ENCODE peak calls at places on chromosomes 16 and 17, in four cellular contexts. A is PC-9, H is astrocyte of the cerebellum, S is cardiac fibroblast. E is an unnamed sample.

GRCh38 chr17:36979585-36979941 is 30.8 kb downstream of the AATF start:
- DNase-seq in S (peak), H (no peak), A (no peak), E (no peak)

GRCh38 chr16:35744084-35744483 is 2284.7 kb downstream of the TP53TG3F start:
- DNase-seq in A (no peak), S (no peak), H (no peak), E (no peak)

GRCh38 chr16:27324851-27325301 is 11.1 kb downstream of the IL4R start:
- DNase-seq in A (no peak), H (no peak), S (no peak), E (no peak)

GRCh38 chr17:41680426-41681040 is 8.2 kb upstream of the EIF1 start:
- DNase-seq in S (no peak), H (no peak), A (no peak), E (no peak)

GRCh38 chr17:43591750-43592562 is 45.8 kb upstream of the ETV4 start:
- DNase-seq in H (peak), S (peak), A (no peak), E (peak)

GRCh38 chr16:68369168-68369567 is 58.3 kb downstream of the PRMT7 start:
- DNase-seq in H (no peak), S (no peak), A (no peak), E (no peak)

GRCh38 chr16:11452746-11453344 is 107.6 kb downstream of the RMI2 start:
- DNase-seq in A (no peak), S (no peak), H (no peak), E (no peak)

GRCh38 chr16:16120382-16121184 is 102.7 kb downstream of the ABCC6 start:
- DNase-seq in S (peak), A (no peak), H (no peak), E (no peak)

GRCh38 chr17:15351925-15352324 is 10.5 kb upstream of the TEKT3 start:
- DNase-seq in A (no peak), H (peak), S (peak), E (peak)

GRCh38 chr16:1710811-1711507 is 5.0 kb downstream of the MAPK8IP3 start:
- DNase-seq in S (no peak), A (no peak), H (no peak), E (no peak)

GRCh38 chr17:77741109-77741508 is 217.4 kb upstream of the TNRC6C start:
- DNase-seq in H (no peak), A (no peak), S (no peak), E (no peak)

GRCh38 chr16:72856797-72857196 is 191.1 kb downstream of the ZFHX3 start:
- DNase-seq in S (no peak), H (no peak), A (no peak), E (no peak)

GRCh38 chr17:37465058-37465616 is 24.6 kb upstream of the DUSP14 start:
- DNase-seq in H (no peak), S (peak), A (no peak), E (no peak)

GRCh38 chr16:78278047-78278446 is 178.6 kb downstream of the WWOX start:
- DNase-seq in A (no peak), S (no peak), H (no peak), E (no peak)

GRCh38 chr17:5913641-5914040 is 156.5 kb upstream of the WSCD1 start:
- DNase-seq in S (no peak), A (no peak), H (no peak), E (no peak)

GRCh38 chr16:85963746-85964370 is 64.9 kb downstream of the IRF8 start:
- DNase-seq in S (peak), A (no peak), H (no peak), E (no peak)

GRCh38 chr16:27053996-27054395 is 12.7 kb upstream of the C16orf82 start:
- DNase-seq in H (no peak), A (no peak), S (no peak), E (no peak)

GRCh38 chr17:81794509-81794908 is 9.4 kb upstream of the GCGR start:
- DNase-seq in A (peak), S (peak), H (no peak), E (no peak)

GRCh38 chr16:11396241-11397048 is 51.2 kb downstream of the RMI2 start:
- DNase-seq in S (peak), A (peak), H (no peak), E (no peak)

GRCh38 chr17:45411348-45412105 is 21.1 kb downstream of the ARHGAP27 start:
- DNase-seq in A (no peak), H (no peak), S (no peak), E (no peak)

GRCh38 chr17:77098884-77099545 is 41.8 kb upstream of the SEC14L1 start:
- DNase-seq in S (peak), A (no peak), H (peak), E (no peak)

GRCh38 chr16:75526032-75526790 is 9.7 kb downstream of the CHST5 start:
- DNase-seq in S (no peak), H (no peak), A (no peak), E (no peak)

GRCh38 chr17:1201132-1201702 is 21.4 kb upstream of the ABR start:
- DNase-seq in S (no peak), H (no peak), A (no peak), E (no peak)

GRCh38 chr17:8382052-8382879 is 727 bp downstream of the RPL26 start:
- DNase-seq in A (no peak), S (peak), H (no peak), E (no peak)

GRCh38 chr16:20323591-20324117 is 3.7 kb downstream of the GP2 start:
- DNase-seq in S (no peak), H (no peak), A (no peak), E (no peak)

GRCh38 chr17:45282683-45283644 is 21.1 kb upstream of the SPATA32 start:
- DNase-seq in S (peak), A (no peak), H (no peak), E (peak)

GRCh38 chr17:33328129-33328528 is 35.0 kb upstream of the ASIC2 start:
- DNase-seq in H (no peak), A (peak), S (no peak), E (no peak)

GRCh38 chr17:39759204-39759603 is 21.5 kb downstream of the GRB7 start:
- DNase-seq in A (no peak), S (no peak), H (no peak), E (no peak)

DNA sequence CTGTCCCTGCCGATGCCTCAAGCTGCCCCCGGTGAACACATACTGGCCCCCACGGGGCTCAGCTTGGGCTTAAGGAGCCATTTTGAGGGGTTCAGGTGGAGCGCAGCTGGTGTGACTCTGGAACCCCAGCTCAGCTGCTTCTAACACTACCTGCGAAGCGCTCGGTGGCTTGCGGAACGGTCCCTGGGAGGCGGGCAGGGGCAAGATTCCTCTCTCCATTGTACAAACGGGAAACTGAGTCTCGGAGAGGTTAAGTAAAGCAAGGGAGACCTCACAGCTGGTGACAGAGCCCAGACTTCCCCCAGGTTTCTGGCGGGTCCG is 11.8 kb downstream of the GALK1 start:
- DNase-seq in S (no peak), H (no peak), A (no peak), E (no peak)
- H3K4me3 ChIP-seq in S (peak), H (no peak), A (no peak), E (peak)

GRCh38 chr16:56961851-56962281 is at the start of gene CETP:
- DNase-seq in A (no peak), S (no peak), H (no peak), E (no peak)
- H3K4me3 ChIP-seq in A (no peak), S (no peak), H (no peak), E (no peak)

GRCh38 chr17:32323784-32324590 is 18.0 kb downstream of the C17orf75 start:
- DNase-seq in S (no peak), A (no peak), H (no peak), E (no peak)
- H3K4me3 ChIP-seq in S (no peak), A (no peak), H (no peak), E (no peak)

GRCh38 chr16:87956771-87957279 is 5.6 kb downstream of the BANP start:
- DNase-seq in H (peak), S (peak), A (no peak), E (no peak)

GRCh38 chr16:87960851-87961250 is 9.6 kb downstream of the BANP start:
- DNase-seq in A (no peak), S (no peak), H (no peak), E (no peak)

GRCh38 chr16:87957296-87958069 is 6.2 kb downstream of the BANP start:
- DNase-seq in H (no peak), S (no peak), A (no peak), E (no peak)

GRCh38 chr16:87958632-87959031 is 7.4 kb downstream of the BANP start:
- DNase-seq in H (no peak), S (no peak), A (no peak), E (no peak)

DNA sequence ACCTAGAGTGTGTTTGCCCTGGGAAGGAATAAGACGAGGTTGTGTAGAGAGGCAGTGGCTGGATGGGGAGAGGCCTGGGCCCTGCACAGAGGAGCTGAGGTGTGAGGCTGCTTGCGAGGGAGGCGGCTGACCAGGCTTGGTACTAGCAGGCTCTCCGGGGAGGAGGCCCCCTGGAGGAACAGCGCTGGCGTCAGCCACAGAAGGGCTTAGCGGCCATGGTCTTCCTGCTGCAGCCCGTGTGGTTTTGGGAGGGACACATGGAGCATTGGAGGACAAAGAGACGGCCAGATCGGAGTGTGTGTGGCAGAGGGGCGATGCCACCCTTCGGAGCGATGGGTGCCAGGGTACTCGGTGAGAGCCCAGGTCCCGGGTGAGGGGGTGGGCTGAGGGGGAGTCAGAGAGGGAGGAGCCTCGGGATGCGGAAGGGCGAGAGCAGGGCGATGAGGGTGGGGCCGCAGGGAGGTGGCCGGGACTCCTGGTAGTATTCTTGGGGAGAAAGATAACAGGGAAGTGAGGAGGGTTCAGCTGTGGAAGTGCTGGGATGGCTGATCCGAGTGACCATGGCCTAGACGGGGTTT is 8.2 kb downstream of the BANP start:
- DNase-seq in H (no peak), S (no peak), A (no peak), E (no peak)
- H3K4me3 ChIP-seq in H (no peak), S (no peak), A (no peak), E (no peak)

GRCh38 chr17:17044846-17045561 is 2.7 kb downstream of the MPRIP start:
- DNase-seq in H (peak), S (peak), A (no peak), E (peak)
- H3K4me3 ChIP-seq in H (peak), S (peak), A (peak), E (peak)

GRCh38 chr16:81652798-81653505 is 126.1 kb upstream of the PLCG2 start:
- DNase-seq in A (no peak), S (no peak), H (no peak), E (no peak)
- H3K4me3 ChIP-seq in A (no peak), S (no peak), H (no peak), E (no peak)

GRCh38 chr17:6948976-6949375 is 46.9 kb upstream of the ALOX12 start:
- DNase-seq in A (no peak), H (no peak), S (no peak), E (no peak)
- H3K4me3 ChIP-seq in A (no peak), H (no peak), S (no peak), E (no peak)

GRCh38 chr16:84517366-84517765 is 12.9 kb upstream of the MEAK7 start:
- DNase-seq in H (no peak), S (no peak), A (no peak), E (no peak)

GRCh38 chr16:84511821-84512220 is 7.4 kb upstream of the MEAK7 start:
- DNase-seq in H (no peak), A (no peak), S (no peak), E (no peak)

GRCh38 chr16:84513111-84514065 is 8.9 kb upstream of the MEAK7 start:
- DNase-seq in A (peak), H (peak), S (no peak), E (no peak)

GRCh38 chr16:84514874-84515835 is 10.7 kb upstream of the MEAK7 start:
- DNase-seq in H (no peak), A (peak), S (no peak), E (no peak)

GRCh38 chr16:84514295-84514873 is 9.9 kb upstream of the MEAK7 start:
- DNase-seq in S (no peak), A (no peak), H (no peak), E (no peak)
- H3K4me3 ChIP-seq in S (no peak), A (no peak), H (no peak), E (no peak)

GRCh38 chr16:9095171-9095570 is 3.7 kb downstream of the HAPSTR1 start:
- DNase-seq in H (no peak), S (no peak), A (no peak), E (no peak)
- H3K4me3 ChIP-seq in H (peak), S (no peak), A (peak), E (peak)

DNA sequence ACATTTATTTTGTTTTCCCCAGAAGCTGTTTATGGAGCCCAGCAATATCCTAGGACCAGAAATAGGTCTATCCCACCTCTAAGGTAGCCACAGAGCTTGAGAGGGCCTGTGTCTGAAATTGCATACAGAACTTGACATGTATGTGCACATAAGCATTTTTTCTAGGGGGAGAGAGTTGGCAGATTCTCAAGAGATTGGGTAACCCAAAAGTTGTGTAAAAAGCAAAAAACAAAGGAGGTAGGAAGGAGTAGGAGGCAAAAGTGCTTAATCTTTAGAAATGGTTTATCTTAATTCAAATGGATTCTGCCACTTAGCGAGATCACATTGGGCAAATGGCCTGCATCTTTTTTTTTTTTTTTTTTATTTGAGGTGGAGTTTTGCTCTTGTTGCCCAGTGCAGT is 3.5 kb downstream of the PLK1 start:
- DNase-seq in S (peak), A (no peak), H (no peak), E (no peak)
- H3K4me3 ChIP-seq in S (no peak), A (no peak), H (no peak), E (no peak)

E was measured in skeletal muscle cell.